ENCODE peak calls at places on chromosomes 12 and 14, in eight cellular contexts. N is stimulated activated CD8-positive, alpha-beta memory T cell treated with anti-CD3 and anti-CD28 coated beads, Interleukin-7, amount 100 ng/mL, for 1 hour; I is activated CD4-positive, alpha-beta T cell treated with anti-CD3 and anti-CD28 coated beads, Interleukin-2, amount 50 U/mL, for 24 hours; U is mesothelial cell of epicardium; O is AML-193; F is stimulated activated CD4-positive, alpha-beta T cell treated with anti-CD3 and anti-CD28 coated beads, Interleukin-1b, Interleukin-23, amount 100 ng/mL, for 24 hours; E is HEK293T; X is SW 1271. W is an unnamed sample.

GRCh38 chr12:26406391-26406790 is 211.0 kb downstream of the SSPN start:
- DNase-seq in U (no peak), I (no peak), X (no peak), E (no peak), O (no peak), N (no peak), F (no peak), W (no peak)

GRCh38 chr12:18753481-18754117 is 15.7 kb downstream of the CAPZA3 start:
- DNase-seq in I (no peak), E (no peak), O (no peak), N (no peak), X (no peak), F (no peak), U (no peak), W (no peak)

GRCh38 chr14:89214221-89214965 is 202.6 kb downstream of the FOXN3 start:
- DNase-seq in F (no peak), O (no peak), X (no peak), U (no peak), E (no peak), I (no peak), N (no peak), W (peak)

GRCh38 chr12:50985322-50985721 is 33.0 kb downstream of the HIGD1C start:
- DNase-seq in E (no peak), X (no peak), I (peak), N (no peak), F (no peak), U (no peak), O (no peak), W (peak)

GRCh38 chr14:100524933-100525243 is 62.3 kb downstream of the BEGAIN start:
- DNase-seq in E (no peak), O (peak), I (no peak), F (no peak), U (no peak), X (no peak), N (no peak), W (no peak)

GRCh38 chr14:38839743-38840375 is 263.2 kb downstream of the SEC23A start:
- DNase-seq in N (no peak), F (no peak), E (no peak), X (peak), O (peak), I (no peak), U (no peak), W (peak)

GRCh38 chr12:62917066-62917465 is 17.9 kb downstream of the PPM1H start:
- DNase-seq in E (no peak), N (no peak), I (no peak), U (no peak), F (no peak), O (no peak), X (no peak), W (no peak)

GRCh38 chr14:103384450-103385152 is 614 bp upstream of the MARK3 start:
- DNase-seq in E (no peak), I (no peak), F (no peak), N (no peak), O (no peak), U (no peak), X (no peak), W (no peak)

GRCh38 chr12:3632256-3633240 is 120.4 kb downstream of the CRACR2A start:
- DNase-seq in E (no peak), F (no peak), O (no peak), I (no peak), N (no peak), U (no peak), X (no peak), W (peak)

GRCh38 chr14:36520601-36521525 is 831 bp upstream of the NKX2-1 start:
- DNase-seq in E (peak), N (no peak), U (no peak), F (no peak), O (no peak), I (no peak), X (no peak), W (peak)

GRCh38 chr14:41505491-41505890 is 101.2 kb upstream of the LRFN5 start:
- DNase-seq in N (no peak), X (no peak), I (no peak), O (no peak), U (no peak), E (peak), F (no peak), W (no peak)

GRCh38 chr12:124684971-124685688 is 117.7 kb upstream of the NCOR2 start:
- DNase-seq in X (no peak), N (no peak), F (no peak), E (no peak), I (no peak), U (no peak), O (no peak), W (peak)

GRCh38 chr12:107622005-107622404 is 63.6 kb upstream of the PWP1 start:
- DNase-seq in X (no peak), U (no peak), N (no peak), O (peak), E (peak), F (no peak), I (no peak), W (peak)

GRCh38 chr14:75198291-75198933 is 22.0 kb upstream of the TMED10 start:
- DNase-seq in N (no peak), U (no peak), F (no peak), X (no peak), I (no peak), O (no peak), E (no peak), W (no peak)

GRCh38 chr14:58770501-58770982 is 132.8 kb downstream of the DACT1 start:
- DNase-seq in X (no peak), U (no peak), I (no peak), N (no peak), E (no peak), O (no peak), F (no peak), W (no peak)

GRCh38 chr12:546265-546919 is 86.7 kb downstream of the B4GALNT3 start:
- DNase-seq in E (no peak), X (no peak), I (no peak), F (no peak), U (no peak), N (no peak), O (no peak), W (no peak)

GRCh38 chr14:59464651-59465569 is at the start of gene GPR135:
- DNase-seq in I (peak), O (peak), X (peak), U (peak), N (no peak), F (peak), E (no peak), W (peak)

GRCh38 chr14:27243360-27243759 is 645.5 kb upstream of the NOVA1 start:
- DNase-seq in I (no peak), X (no peak), E (no peak), O (no peak), N (no peak), F (no peak), U (no peak), W (peak)

GRCh38 chr12:59164991-59165718 is 244.9 kb upstream of the LRIG3 start:
- DNase-seq in I (no peak), E (no peak), F (no peak), O (peak), N (no peak), U (no peak), X (no peak), W (peak)

GRCh38 chr14:68165274-68165843 is 345.8 kb downstream of the RAD51B start:
- DNase-seq in N (no peak), F (no peak), O (no peak), E (no peak), X (no peak), I (no peak), U (no peak), W (no peak)

GRCh38 chr12:62438098-62438692 is 28.4 kb upstream of the MON2 start:
- DNase-seq in I (peak), U (no peak), O (peak), F (peak), N (peak), X (peak), E (peak), W (peak)

GRCh38 chr12:117875652-117876491 is 92.9 kb downstream of the KSR2 start:
- DNase-seq in I (no peak), E (peak), U (peak), N (no peak), F (no peak), O (no peak), X (no peak), W (no peak)

GRCh38 chr14:94485944-94486841 is 10.2 kb upstream of the SERPINA9 start:
- DNase-seq in I (peak), U (peak), O (no peak), N (peak), X (peak), E (peak), F (peak), W (peak)

GRCh38 chr12:109178532-109178931 is 62.1 kb downstream of the ACACB start:
- DNase-seq in E (no peak), N (no peak), U (no peak), O (no peak), X (no peak), I (no peak), F (no peak), W (no peak)

GRCh38 chr12:113271853-113272561 is 50.7 kb downstream of the TPCN1 start:
- DNase-seq in I (no peak), E (no peak), O (no peak), N (no peak), F (peak), X (no peak), U (no peak), W (no peak)

GRCh38 chr14:69107407-69108003 is 45.4 kb downstream of the DCAF5 start:
- DNase-seq in F (no peak), X (peak), E (peak), I (peak), N (no peak), O (peak), U (no peak), W (peak)

GRCh38 chr12:80684077-80684495 is 23.3 kb upstream of the MYF6 start:
- DNase-seq in E (no peak), U (no peak), I (no peak), F (no peak), N (no peak), X (no peak), O (no peak), W (no peak)

GRCh38 chr12:132341318-132342050 is 12.1 kb upstream of the GALNT9 start:
- DNase-seq in E (no peak), N (no peak), O (no peak), U (no peak), I (no peak), X (no peak), F (no peak), W (no peak)

GRCh38 chr12:114400925-114401324 is 5.0 kb downstream of the TBX5 start:
- DNase-seq in I (no peak), N (no peak), U (no peak), X (no peak), O (no peak), E (no peak), F (no peak), W (no peak)

GRCh38 chr12:121905746-121906145 is 12.6 kb upstream of the CFAP251 start:
- DNase-seq in E (no peak), N (no peak), I (no peak), O (no peak), F (no peak), U (no peak), X (no peak), W (no peak)

W was measured in PC-3.